ENCODE peak calls at places on chromosomes 16 and 17, in six cellular contexts. S, I, M, E, Y and R are unnamed samples.

GRCh38 chr16:2929693-2930092 is 18.0 kb downstream of the FLYWCH1 start:
- DNase-seq in E (no peak), Y (no peak), S (no peak), M (no peak), I (no peak), R (peak)

GRCh38 chr16:87461466-87461975 is 31.3 kb downstream of the ZCCHC14 start:
- DNase-seq in E (no peak), M (peak), Y (peak), S (no peak), I (no peak), R (peak)

GRCh38 chr17:56269998-56270397 is 116.7 kb downstream of the ANKFN1 start:
- DNase-seq in I (no peak), S (no peak), E (no peak), M (no peak), Y (no peak), R (no peak)

GRCh38 chr17:55434721-55435120 is 13.1 kb upstream of the MMD start:
- DNase-seq in S (no peak), M (no peak), I (no peak), Y (no peak), E (peak), R (no peak)

GRCh38 chr16:68737046-68737729 is at the start of gene CDH1:
- DNase-seq in M (no peak), S (no peak), Y (no peak), E (no peak), I (no peak), R (peak)

GRCh38 chr17:77602062-77602746 is 356.3 kb upstream of the TNRC6C start:
- DNase-seq in Y (no peak), S (no peak), E (peak), I (no peak), M (peak), R (peak)

GRCh38 chr17:58710948-58711552 is 18.6 kb downstream of the RAD51C start:
- DNase-seq in Y (no peak), E (peak), M (no peak), I (no peak), S (peak), R (no peak)

GRCh38 chr16:56355786-56356275 is 69.5 kb downstream of the AMFR start:
- DNase-seq in M (peak), S (no peak), E (no peak), I (no peak), Y (no peak), R (no peak)

GRCh38 chr17:7496470-7497227 is 12.5 kb downstream of the POLR2A start:
- DNase-seq in I (no peak), M (peak), Y (no peak), E (no peak), S (no peak), R (no peak)

GRCh38 chr17:80025140-80025539 is 10.5 kb downstream of the TBC1D16 start:
- DNase-seq in I (no peak), M (no peak), E (no peak), Y (no peak), S (no peak), R (no peak)